ENCODE peak calls at places on chromosomes 2 and 18, in nine cellular contexts. Z is astrocyte of the cerebellum, P is LNCaP clone FGC, N is left lung, Y is upper lobe of right lung, D is fibroblast of mammary gland, V is IMR-90, G is retinal pigment epithelial cell, U is fibroblast of pulmonary artery. S is an unnamed sample.

GRCh38 chr2:42928692-42929576 is 136.6 kb upstream of the HAAO start:
- DNase-seq in D (peak), P (no peak), N (no peak), G (no peak), Z (no peak), Y (peak), V (peak), U (peak), S (peak)

GRCh38 chr2:90069290-90069894 is 1377.9 kb downstream of the RPIA start:
- DNase-seq in G (no peak), D (peak), Y (peak), V (no peak), Z (no peak), N (peak), U (no peak), P (peak), S (peak)

GRCh38 chr18:58241877-58242276 is 197.9 kb downstream of the NEDD4L start:
- DNase-seq in Y (no peak), P (no peak), N (no peak), G (no peak), U (peak), D (peak), Z (peak), V (peak), S (peak)

GRCh38 chr2:67713376-67713775 is 316.2 kb downstream of the ETAA1 start:
- DNase-seq in N (no peak), P (no peak), Z (no peak), Y (no peak), G (no peak), D (no peak), U (no peak), V (no peak), S (no peak)

GRCh38 chr18:79371536-79372210 is 24.1 kb upstream of the NFATC1 start:
- DNase-seq in U (no peak), Y (no peak), N (no peak), G (no peak), V (no peak), D (no peak), Z (no peak), P (no peak), S (no peak)

GRCh38 chr2:217824223-217824622 is 178.6 kb downstream of the TNS1 start:
- DNase-seq in G (no peak), U (no peak), P (no peak), Z (no peak), V (no peak), D (no peak), N (peak), Y (no peak), S (no peak)

GRCh38 chr2:110771549-110772382 is 39.4 kb downstream of the ACOXL start:
- DNase-seq in G (no peak), Y (no peak), N (no peak), U (no peak), D (no peak), V (no peak), Z (no peak), P (peak), S (no peak)

GRCh38 chr18:7164610-7165009 is 47.0 kb upstream of the LAMA1 start:
- DNase-seq in V (peak), D (peak), P (no peak), U (peak), G (no peak), Z (no peak), Y (no peak), N (no peak), S (peak)

GRCh38 chr2:173205375-173205774 is 129.7 kb downstream of the MAP3K20 start:
- DNase-seq in G (no peak), N (no peak), P (no peak), U (peak), Z (peak), V (peak), D (peak), Y (no peak), S (peak)

GRCh38 chr18:13216092-13216582 is 2.4 kb upstream of the LDLRAD4 start:
- DNase-seq in Y (peak), P (peak), N (no peak), V (peak), D (peak), U (peak), Z (peak), G (peak), S (peak)
- TF ChIP-seq CTCF in Y (peak), P (peak), N (peak), V (peak), D (peak), U (peak), Z (peak), G (peak), S (peak)

DNA sequence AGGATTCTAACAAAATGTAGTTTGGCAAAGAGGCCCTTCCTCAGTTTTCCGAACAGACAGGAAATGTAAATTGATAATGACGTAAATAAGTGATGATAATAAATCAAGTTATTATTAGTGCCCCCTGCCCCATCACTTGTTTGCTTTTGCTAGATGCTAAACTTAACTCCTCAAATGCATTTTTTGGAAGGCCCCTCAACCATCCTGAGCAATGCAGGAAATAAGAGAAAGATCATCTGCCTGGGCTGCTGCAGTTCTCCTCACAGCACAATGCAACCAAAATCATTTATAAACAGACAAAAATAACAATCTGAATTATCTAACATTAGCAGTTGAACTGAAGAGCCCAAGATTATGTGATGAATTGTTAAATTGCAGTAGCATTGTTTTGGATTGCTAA is 62.6 kb upstream of the PSMD14 start:
- DNase-seq in D (no peak), Y (no peak), N (no peak), V (no peak), G (no peak), U (no peak), Z (no peak), P (no peak), S (no peak)
- H3K4me3 ChIP-seq in D (no peak), Y (peak), N (no peak), V (no peak), G (no peak), U (no peak), Z (no peak), P (no peak), S (no peak)

DNA sequence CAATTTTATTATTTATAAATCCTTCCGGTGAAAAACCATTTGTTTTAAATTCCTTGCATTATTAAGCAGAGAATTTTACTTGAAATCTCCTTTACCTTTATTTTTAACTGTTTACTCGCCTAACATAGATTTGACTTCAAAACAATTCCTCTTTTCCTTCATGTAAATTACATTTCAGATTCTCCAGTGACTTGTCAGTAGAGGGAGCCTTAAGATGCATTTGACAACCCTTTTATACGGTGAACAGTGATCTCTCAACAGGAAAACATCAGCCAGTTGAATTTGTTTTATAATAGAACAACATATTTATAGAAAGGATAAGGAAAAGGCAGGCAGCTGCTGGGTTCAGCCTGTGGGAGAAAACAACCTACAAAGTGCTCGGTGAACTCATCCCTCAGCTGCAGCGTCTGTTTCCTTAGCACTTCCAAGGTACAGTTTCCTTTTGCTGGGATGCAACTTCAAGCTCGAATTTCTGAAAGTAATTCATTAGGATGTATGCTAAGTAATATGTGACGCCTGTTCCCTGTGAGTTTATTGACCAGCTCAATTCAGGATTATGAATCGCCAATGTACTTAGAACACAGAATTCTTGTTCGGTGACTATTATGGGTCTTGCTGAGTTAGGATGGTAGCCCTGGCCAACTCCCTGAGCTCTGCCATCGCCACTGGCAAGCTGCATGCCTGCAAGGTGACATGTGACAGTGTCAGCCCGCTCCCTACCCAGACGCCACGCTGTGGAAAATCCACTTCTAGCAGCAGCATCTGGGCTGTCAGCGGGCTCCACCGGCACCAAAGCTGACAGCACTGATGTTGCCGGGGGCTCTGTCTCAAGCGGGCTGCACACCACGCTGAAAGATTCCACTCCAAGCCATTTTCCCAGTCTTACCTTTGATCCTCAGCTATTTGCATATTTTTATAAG is 100.9 kb downstream of the MYT1L start:
- DNase-seq in P (no peak), D (no peak), G (no peak), U (no peak), Z (no peak), V (no peak), N (no peak), Y (no peak), S (peak)
- TF ChIP-seq CTCF in P (peak), D (no peak), G (peak), U (no peak), Z (no peak), V (no peak), N (no peak), Y (no peak), S (peak)

DNA sequence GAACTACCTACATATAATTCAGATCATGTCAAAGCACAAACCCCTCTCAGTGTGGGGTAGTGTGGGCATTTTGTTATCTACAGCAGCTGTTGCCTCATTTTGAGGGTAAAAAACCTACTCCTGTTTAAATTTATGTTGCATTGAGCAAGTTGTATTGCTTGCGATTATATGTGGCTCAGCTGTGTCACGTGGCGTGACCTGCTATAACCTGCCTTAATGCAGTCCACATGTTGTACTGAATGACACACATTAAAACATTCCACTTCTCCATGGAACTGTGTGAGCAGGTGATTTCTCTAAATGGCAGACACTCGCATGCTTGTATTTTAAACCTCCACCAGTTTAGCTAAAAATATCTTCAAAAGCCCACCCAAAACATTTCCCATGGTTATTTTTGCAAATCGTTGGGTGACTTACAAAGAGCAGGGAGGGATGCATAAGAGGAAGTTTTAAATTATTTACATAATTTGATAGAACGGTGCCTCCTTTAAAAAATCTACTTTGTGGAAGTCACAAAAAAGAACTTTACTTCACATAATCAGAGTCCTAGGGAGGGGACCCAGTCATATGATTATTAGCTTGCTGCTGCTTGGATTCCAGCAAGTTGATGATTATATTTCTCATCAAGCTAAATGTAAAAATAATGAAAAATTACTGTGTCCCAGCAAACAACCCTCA is 163.3 kb upstream of the ZEB2 start:
- DNase-seq in G (peak), D (peak), U (no peak), Z (no peak), Y (no peak), V (no peak), N (no peak), P (no peak), S (peak)
- H3K4me3 ChIP-seq in G (no peak), D (no peak), U (no peak), Z (no peak), Y (no peak), V (no peak), N (no peak), P (no peak), S (no peak)

GRCh38 chr2:207505728-207506127 is 24.0 kb upstream of the CREB1 start:
- DNase-seq in V (peak), Y (no peak), G (no peak), U (peak), D (peak), P (no peak), N (no peak), Z (peak), S (peak)
- TF ChIP-seq CTCF in V (no peak), Y (no peak), G (no peak), U (no peak), D (no peak), P (no peak), N (no peak), Z (no peak), S (no peak)

S was measured in AG10803.